ENCODE peak calls at places on chromosomes 16 and 17, in eight cellular contexts. L is suprapubic skin, H is HCT116, Q is GM12878, W is K562, V is prostate gland, R is sigmoid colon, N is transverse colon. P is an unnamed sample. For H3K4me1, the result is how much of the 10 kb centered on the place peaks cover.

GRCh38 chr16:24668481-24669001 is 60.9 kb upstream of the TNRC6A start:
- DNase-seq in L (no peak), H (no peak), Q (no peak), W (no peak), V (no peak), R (no peak), N (no peak), P (no peak)

GRCh38 chr16:56269824-56270684 is 78.8 kb downstream of the GNAO1 start:
- DNase-seq in L (no peak), H (no peak), Q (no peak), W (no peak), V (no peak), R (peak), N (peak), P (no peak)

GRCh38 chr17:17837966-17838962 is 1.5 kb upstream of the SREBF1 start:
- DNase-seq in L (peak), H (peak), Q (no peak), W (no peak), V (peak), R (no peak), N (peak), P (no peak)

GRCh38 chr17:13367154-13367553 is 234.6 kb downstream of the HS3ST3A1 start:
- DNase-seq in L (no peak), H (no peak), Q (no peak), W (no peak), V (no peak), R (no peak), N (no peak), P (no peak)

GRCh38 chr17:5011928-5012327 is 14.2 kb downstream of the KIF1C start:
- DNase-seq in L (no peak), H (no peak), Q (peak), W (no peak), V (no peak), R (no peak), N (no peak), P (no peak)

GRCh38 chr16:65570261-65570660 is 448.4 kb upstream of the CDH11 start:
- DNase-seq in L (no peak), H (no peak), Q (no peak), W (no peak), V (no peak), R (no peak), N (no peak), P (no peak)

GRCh38 chr16:67244387-67245188 is 2.7 kb downstream of the FHOD1 start:
- DNase-seq in L (no peak), H (peak), Q (peak), W (no peak), V (no peak), R (peak), N (peak), P (no peak)

GRCh38 chr16:4401510-4401909 is 14.9 kb downstream of the CORO7 start:
- DNase-seq in L (no peak), H (no peak), Q (no peak), W (no peak), V (no peak), R (no peak), N (no peak), P (no peak)

GRCh38 chr16:10355589-10355988 is 30.3 kb upstream of the ATF7IP2 start:
- DNase-seq in L (no peak), H (no peak), Q (no peak), W (no peak), V (no peak), R (no peak), N (no peak), P (no peak)

GRCh38 chr17:33854596-33854995 is 400.5 kb upstream of the CCL2 start:
- DNase-seq in L (no peak), H (no peak), Q (no peak), W (no peak), V (no peak), R (no peak), N (no peak), P (no peak)

GRCh38 chr16:2817496-2818277 is 650 bp downstream of the PRSS21 start:
- DNase-seq in L (peak), H (no peak), Q (no peak), W (peak), V (no peak), R (peak), N (peak), P (no peak)

GRCh38 chr16:61149709-61150108 is 886.5 kb downstream of the CDH8 start:
- DNase-seq in L (no peak), H (no peak), Q (no peak), W (no peak), V (no peak), R (no peak), N (no peak), P (no peak)

GRCh38 chr17:11601661-11602060 is 3.4 kb downstream of the DNAH9 start:
- DNase-seq in L (no peak), H (no peak), Q (no peak), W (no peak), V (no peak), R (no peak), N (no peak), P (no peak)

GRCh38 chr17:27562777-27563455 is 68.1 kb upstream of the LGALS9 start:
- DNase-seq in L (no peak), H (no peak), Q (no peak), W (no peak), V (no peak), R (no peak), N (no peak), P (no peak)

GRCh38 chr17:73089918-73090317 is 2.6 kb downstream of the SLC39A11 start:
- DNase-seq in L (no peak), H (no peak), Q (no peak), W (no peak), V (peak), R (no peak), N (no peak), P (no peak)

GRCh38 chr16:67404740-67405226 is 11.5 kb upstream of the TPPP3 start:
- DNase-seq in L (no peak), H (peak), Q (no peak), W (no peak), V (peak), R (no peak), N (peak), P (no peak)

GRCh38 chr17:50147841-50148225 is 2.6 kb downstream of the PPP1R9B start:
- DNase-seq in L (no peak), H (no peak), Q (no peak), W (no peak), V (no peak), R (no peak), N (peak), P (no peak)

GRCh38 chr17:14619821-14620220 is 318.9 kb downstream of the HS3ST3B1 start:
- DNase-seq in L (no peak), H (no peak), Q (no peak), W (no peak), V (no peak), R (no peak), N (no peak), P (no peak)

GRCh38 chr17:22694362-22695227 is 1002.3 kb downstream of the KCNJ18 start:
- DNase-seq in L (no peak), H (no peak), Q (no peak), W (peak), V (no peak), R (no peak), N (no peak), P (no peak)

GRCh38 chr16:53433930-53434435 is 288 bp upstream of the RBL2 start:
- DNase-seq in L (no peak), H (peak), Q (no peak), W (no peak), V (no peak), R (no peak), N (no peak), P (peak)

GRCh38 chr17:47205419-47205963 is 3.7 kb upstream of the MYL4 start:
- DNase-seq in L (no peak), H (no peak), Q (peak), W (no peak), V (peak), R (peak), N (peak), P (no peak)

GRCh38 chr16:1564325-1564724 is 30.9 kb downstream of the TMEM204 start:
- DNase-seq in L (no peak), H (no peak), Q (no peak), W (peak), V (no peak), R (no peak), N (no peak), P (no peak)

GRCh38 chr17:28968269-28968913 is 17.1 kb upstream of the PHF12 start:
- DNase-seq in L (no peak), H (no peak), Q (no peak), W (no peak), V (no peak), R (no peak), N (no peak), P (no peak)

GRCh38 chr17:78709119-78709681 is 72.9 kb downstream of the CYTH1 start:
- DNase-seq in L (no peak), H (no peak), Q (no peak), W (no peak), V (no peak), R (no peak), N (no peak), P (no peak)

GRCh38 chr17:50076591-50077235 is 18.4 kb upstream of the PDK2 start:
- DNase-seq in L (no peak), H (no peak), Q (no peak), W (peak), V (no peak), R (no peak), N (no peak), P (no peak)

GRCh38 chr17:31373150-31374082 is 18.1 kb upstream of the RAB11FIP4 start:
- DNase-seq in L (no peak), H (peak), Q (peak), W (peak), V (peak), R (no peak), N (no peak), P (peak)

GRCh38 chr17:66248285-66248684 is 19.1 kb upstream of the APOH start:
- DNase-seq in L (no peak), H (no peak), Q (no peak), W (no peak), V (no peak), R (no peak), N (no peak), P (no peak)

DNA sequence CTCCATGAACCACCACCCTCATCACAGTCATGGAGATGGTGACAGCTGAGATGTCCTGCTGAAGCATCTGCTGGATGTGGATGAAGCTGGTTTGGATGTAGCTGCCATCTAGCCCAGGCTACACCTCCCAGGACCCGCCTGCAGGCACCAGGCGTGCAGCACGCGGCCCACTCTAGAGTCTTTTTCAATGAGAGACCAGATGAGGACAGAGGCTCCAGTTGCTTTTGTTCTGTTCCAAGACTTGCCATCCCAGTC is 102.1 kb downstream of the ZNF778 start:
- DNase-seq in L (no peak), H (no peak), Q (no peak), W (no peak), V (no peak), R (no peak), N (no peak), P (no peak)
- H3K4me1 ChIP-seq in L (half or more), H (half or more), Q (half or more), W (half or more), V (under half), R (half or more), N (half or more), P (half or more)

DNA sequence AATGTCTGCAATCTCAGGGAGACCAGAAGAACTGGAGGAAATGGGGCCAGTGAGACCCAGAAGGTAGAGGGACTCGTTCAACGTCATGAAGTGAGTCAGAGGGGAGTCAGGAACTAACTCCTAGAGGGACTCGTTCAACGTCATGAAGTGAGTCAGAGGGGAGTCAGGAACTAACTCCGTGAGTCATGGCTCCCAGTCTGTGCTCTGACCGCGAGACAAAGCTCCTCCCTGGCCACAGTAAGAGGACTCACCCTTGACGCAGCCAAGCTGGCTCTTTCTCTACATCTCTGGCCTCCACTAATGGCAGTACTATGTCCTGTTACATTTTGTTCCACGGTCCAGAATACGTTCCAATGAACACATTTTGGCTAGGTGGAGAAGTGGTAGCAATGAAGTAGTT is 902.5 kb downstream of the KCNJ2 start:
- DNase-seq in L (no peak), H (peak), Q (no peak), W (no peak), V (no peak), R (no peak), N (no peak), P (peak)
- TF ChIP-seq POLR2AphosphoS5 in L (no peak), H (peak), Q (no peak), W (no peak), V (no peak), R (no peak), N (no peak), P (no peak)

DNA sequence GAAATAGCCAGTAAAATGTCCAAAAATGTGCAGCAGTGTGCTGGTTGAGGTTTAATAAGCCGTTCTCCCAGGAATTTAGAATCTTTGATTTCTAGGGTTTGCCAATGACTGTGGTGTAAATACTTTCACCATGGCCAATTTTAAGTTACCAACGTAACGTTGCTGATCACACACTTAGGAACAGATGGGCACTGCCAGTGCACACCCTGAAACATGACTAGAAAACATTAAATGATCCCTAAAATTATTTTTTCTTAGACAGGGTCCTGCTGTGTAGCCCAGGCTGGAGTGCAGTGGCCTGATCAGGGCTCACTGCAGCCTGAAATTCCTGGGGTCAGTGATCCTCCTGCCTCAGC is 3.2 kb downstream of the CA5A start:
- DNase-seq in L (no peak), H (no peak), Q (no peak), W (no peak), V (no peak), R (no peak), N (no peak), P (no peak)
- H3K4me1 ChIP-seq in L (under half), H (under half), Q (under half), W (under half), V (under half), R (under half), N (under half), P (under half)

DNA sequence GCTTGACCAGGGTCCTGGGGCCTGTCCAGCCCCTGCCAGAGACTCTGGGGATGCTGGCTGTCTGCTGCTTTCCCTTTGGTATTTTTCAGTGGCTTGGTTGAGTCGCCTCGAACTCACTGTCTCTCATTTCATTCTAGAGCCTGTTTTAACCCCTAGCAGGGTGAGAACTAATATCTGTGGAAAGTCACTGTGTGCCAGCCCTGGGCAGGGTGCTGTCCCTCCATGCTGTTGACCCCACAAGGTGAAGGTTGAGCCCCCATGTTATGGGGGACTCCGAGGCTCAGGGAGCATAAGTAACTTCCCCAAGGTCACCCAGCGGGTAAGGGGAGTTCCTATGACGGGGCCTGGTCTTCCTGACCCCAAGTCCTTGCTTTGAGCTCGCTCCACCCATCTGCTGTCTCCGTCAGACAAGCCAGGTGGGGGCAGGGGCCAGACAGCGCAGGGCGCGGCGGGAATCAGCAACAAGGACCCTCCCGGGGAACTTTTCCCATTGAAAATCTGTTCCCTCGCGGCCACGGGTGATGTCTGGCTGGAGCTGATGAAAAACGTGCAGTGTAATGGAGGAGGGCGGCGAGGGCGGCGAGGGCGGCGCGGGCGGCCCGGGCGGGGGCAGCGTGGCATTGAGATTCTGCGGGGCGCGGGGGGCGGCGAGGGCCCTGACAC is 32.8 kb downstream of the DCAKD start:
- DNase-seq in L (no peak), H (no peak), Q (no peak), W (peak), V (no peak), R (no peak), N (peak), P (no peak)
- TF ChIP-seq POLR2AphosphoS5 in L (no peak), H (no peak), Q (no peak), W (no peak), V (no peak), R (no peak), N (no peak), P (no peak)

GRCh38 chr17:1137465-1137894 is 42.3 kb downstream of the ABR start:
- DNase-seq in L (no peak), H (peak), Q (no peak), W (peak), V (no peak), R (no peak), N (peak), P (peak)
- H3K4me1 ChIP-seq in L (under half), H (under half), Q (under half), W (under half), V (under half), R (under half), N (under half), P (under half)

GRCh38 chr16:57469917-57470470 is 7.5 kb downstream of the POLR2C start:
- DNase-seq in L (no peak), H (no peak), Q (no peak), W (no peak), V (no peak), R (no peak), N (no peak), P (no peak)
- TF ChIP-seq POLR2AphosphoS5 in L (no peak), H (no peak), Q (no peak), W (no peak), V (no peak), R (no peak), N (no peak), P (no peak)

GRCh38 chr17:44541884-44542581 is 15.3 kb upstream of the FZD2 start:
- DNase-seq in L (no peak), H (no peak), Q (no peak), W (no peak), V (no peak), R (no peak), N (no peak), P (no peak)
- H3K4me1 ChIP-seq in L (under half), H (half or more), Q (under half), W (under half), V (under half), R (under half), N (under half), P (under half)

DNA sequence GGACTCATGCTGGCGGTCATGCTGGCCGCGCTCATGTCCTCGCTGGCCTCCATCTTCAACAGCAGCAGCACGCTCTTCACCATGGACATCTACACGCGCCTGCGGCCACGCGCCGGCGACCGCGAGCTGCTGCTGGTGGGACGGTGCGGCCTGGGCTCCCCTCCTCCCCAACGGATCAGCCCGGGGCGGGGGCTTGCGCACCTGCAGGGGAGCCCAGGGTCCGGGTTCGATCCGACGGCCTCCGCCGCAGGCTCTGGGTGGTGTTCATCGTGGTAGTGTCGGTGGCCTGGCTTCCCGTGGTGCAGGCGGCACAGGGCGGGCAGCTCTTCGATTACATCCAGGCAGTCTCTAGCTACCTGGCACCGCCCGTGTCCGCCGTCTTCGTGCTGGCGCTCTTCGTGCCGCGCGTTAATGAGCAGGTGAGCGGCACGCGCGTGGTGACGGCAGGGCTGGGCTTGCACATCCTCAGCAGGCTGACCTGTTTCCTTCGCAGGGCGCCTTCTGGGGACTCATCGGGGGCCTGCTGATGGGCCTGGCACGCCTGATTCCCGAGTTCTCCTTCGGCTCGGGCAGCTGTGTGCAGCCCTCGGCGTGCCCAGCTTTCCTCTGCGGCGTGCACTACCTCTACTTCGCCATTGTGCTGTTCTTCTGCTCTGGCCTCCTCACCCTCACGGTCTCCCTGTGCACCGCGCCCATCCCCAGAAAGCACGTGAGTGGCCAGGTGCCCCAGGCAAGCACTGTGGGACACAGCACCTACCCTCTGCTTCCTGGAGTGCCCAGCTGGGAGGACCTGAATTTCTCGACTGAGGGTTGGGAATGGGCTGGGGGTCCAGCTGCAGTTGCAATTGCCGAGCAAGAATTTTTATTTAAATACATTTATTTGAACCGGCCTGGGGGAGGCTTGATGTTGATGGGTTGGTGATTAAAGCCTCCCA is 6.0 kb downstream of the SLC5A2 start:
- DNase-seq in L (peak), H (no peak), Q (no peak), W (no peak), V (no peak), R (no peak), N (no peak), P (no peak)
- TF ChIP-seq POLR2AphosphoS5 in L (no peak), H (no peak), Q (no peak), W (no peak), V (no peak), R (no peak), N (no peak), P (no peak)

GRCh38 chr17:15957206-15957605 is 12.3 kb downstream of the ADORA2B start:
- DNase-seq in L (no peak), H (peak), Q (no peak), W (peak), V (no peak), R (peak), N (no peak), P (no peak)
- H3K4me1 ChIP-seq in L (under half), H (half or more), Q (under half), W (under half), V (under half), R (under half), N (under half), P (half or more)

P was measured in Panc1.